ENCODE peak calls at places on chromosome 5, in ten cellular contexts. G, B, U, C, Z, W, L, Q, O and N are unnamed samples.

GRCh38 chr5:91194861-91195460 is 188.2 kb downstream of the ARRDC3 start:
- DNase-seq in G (no peak), B (no peak), U (no peak), C (no peak), Z (no peak), W (no peak), L (peak), Q (no peak), O (no peak), N (no peak)

GRCh38 chr5:122077451-122078115 is 476 bp downstream of the LOX start:
- DNase-seq in G (no peak), B (peak), U (no peak), C (no peak), Z (peak), W (no peak), L (peak), Q (peak), O (peak), N (peak)

GRCh38 chr5:84393969-84394368 is 9.3 kb upstream of the EDIL3 start:
- DNase-seq in G (no peak), B (no peak), U (no peak), C (no peak), Z (no peak), W (peak), L (no peak), Q (no peak), O (no peak), N (no peak)

GRCh38 chr5:36398137-36398536 is 96.4 kb upstream of the RANBP3L start:
- DNase-seq in G (no peak), B (peak), U (no peak), C (no peak), Z (peak), W (peak), L (no peak), Q (peak), O (no peak), N (no peak)

GRCh38 chr5:180075703-180076102 is 4.1 kb upstream of the RNF130 start:
- DNase-seq in G (no peak), B (no peak), U (no peak), C (no peak), Z (no peak), W (no peak), L (no peak), Q (no peak), O (no peak), N (no peak)

GRCh38 chr5:172178301-172179031 is 9.6 kb downstream of the STK10 start:
- DNase-seq in G (peak), B (no peak), U (no peak), C (no peak), Z (no peak), W (no peak), L (no peak), Q (no peak), O (peak), N (no peak)

GRCh38 chr5:74963407-74963806 is 89.0 kb downstream of the GCNT4 start:
- DNase-seq in G (no peak), B (no peak), U (no peak), C (no peak), Z (no peak), W (no peak), L (no peak), Q (no peak), O (no peak), N (no peak)

GRCh38 chr5:95731571-95732554 is 727 bp downstream of the RHOBTB3 start:
- DNase-seq in G (no peak), B (peak), U (no peak), C (no peak), Z (peak), W (no peak), L (peak), Q (peak), O (peak), N (no peak)

GRCh38 chr5:132771559-132771998 is 5.5 kb downstream of the SEPTIN8 start:
- DNase-seq in G (no peak), B (peak), U (no peak), C (no peak), Z (peak), W (no peak), L (no peak), Q (no peak), O (no peak), N (no peak)

GRCh38 chr5:87069974-87070608 is 197.6 kb upstream of the RASA1 start:
- DNase-seq in G (peak), B (peak), U (no peak), C (no peak), Z (no peak), W (peak), L (peak), Q (no peak), O (no peak), N (no peak)

GRCh38 chr5:167723254-167723871 is 568.1 kb upstream of the WWC1 start:
- DNase-seq in G (peak), B (peak), U (peak), C (peak), Z (peak), W (peak), L (peak), Q (peak), O (peak), N (peak)

GRCh38 chr5:56734066-56734766 is 81.1 kb upstream of the MAP3K1 start:
- DNase-seq in G (no peak), B (no peak), U (no peak), C (no peak), Z (no peak), W (no peak), L (no peak), Q (no peak), O (no peak), N (no peak)

DNA sequence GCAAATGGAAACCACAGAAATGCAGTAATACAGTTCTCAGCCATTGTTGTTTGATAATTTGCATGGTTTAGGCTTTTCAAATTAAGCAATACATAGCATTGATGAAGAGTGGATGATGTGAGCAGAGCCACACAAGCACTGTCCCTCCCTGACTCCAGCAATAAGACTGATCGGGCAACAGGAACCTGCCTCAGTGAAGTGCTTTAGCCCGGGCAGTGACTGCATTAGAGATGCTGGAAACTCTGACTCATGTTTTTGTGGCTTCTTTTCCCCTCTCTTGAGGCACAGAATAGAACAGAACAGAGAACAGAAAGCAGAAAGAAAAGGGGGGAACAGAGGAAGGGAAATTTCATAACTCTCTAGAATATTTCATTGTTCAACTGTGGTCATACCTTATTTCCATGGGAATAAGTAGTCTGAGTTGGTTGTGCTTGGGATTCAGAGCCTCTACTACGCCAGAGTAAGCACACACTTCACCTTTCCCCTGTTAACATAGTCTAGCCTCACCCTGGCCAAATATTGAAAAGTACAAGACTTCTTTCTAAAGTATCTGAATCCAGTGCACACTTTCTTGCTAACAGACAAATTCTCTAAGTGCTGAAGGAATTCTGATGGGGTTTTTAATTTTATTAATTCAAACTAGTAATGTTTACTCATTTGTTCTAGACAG is 164.8 kb upstream of the VCAN start:
- DNase-seq in G (no peak), B (no peak), U (no peak), C (no peak), Z (no peak), W (peak), L (peak), Q (no peak), O (peak), N (peak)
- TF ChIP-seq POLR2AphosphoS5 in G (no peak), B (no peak), U (no peak), C (no peak), Z (no peak), W (no peak), L (no peak), Q (peak), O (no peak), N (peak)

GRCh38 chr5:81292130-81292529 is 9.3 kb upstream of the ZCCHC9 start:
- DNase-seq in G (no peak), B (no peak), U (no peak), C (no peak), Z (no peak), W (no peak), L (no peak), Q (no peak), O (no peak), N (no peak)
- TF ChIP-seq POLR2AphosphoS5 in G (no peak), B (no peak), U (no peak), C (no peak), Z (no peak), W (no peak), L (no peak), Q (no peak), O (no peak), N (no peak)

DNA sequence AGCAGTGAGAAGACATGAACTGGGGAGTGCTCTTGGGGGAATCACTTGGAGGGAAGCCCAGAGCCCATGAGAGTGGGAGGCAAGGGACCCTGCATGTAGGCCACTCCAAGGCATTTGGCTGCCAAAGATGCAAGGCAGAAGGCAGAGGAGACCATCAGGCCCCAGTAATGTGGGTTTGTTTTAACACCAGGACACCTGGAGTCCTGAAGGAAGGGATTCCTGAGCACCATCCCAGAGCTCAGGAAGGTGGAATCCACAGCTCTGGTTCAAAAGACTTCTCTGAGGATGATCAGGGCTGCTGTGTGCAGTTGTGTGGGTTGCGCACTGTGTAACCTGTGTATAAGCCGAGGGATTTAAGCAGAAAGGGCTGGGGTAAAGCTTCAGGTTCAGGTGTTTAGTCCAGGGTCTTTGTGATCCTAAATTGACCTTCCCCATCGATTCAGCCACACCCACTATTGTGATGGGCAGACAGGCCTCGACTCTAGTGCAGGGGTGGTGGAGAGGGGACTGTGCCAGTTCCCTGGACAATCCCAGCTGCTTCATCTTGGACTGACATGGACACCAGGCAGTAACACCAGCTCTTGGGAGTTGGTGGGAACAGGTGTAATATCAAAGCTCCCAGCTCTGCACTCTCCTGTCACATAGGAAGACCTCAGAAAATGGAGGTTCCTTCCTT is 11.0 kb downstream of the B4GALT7 start:
- DNase-seq in G (no peak), B (no peak), U (no peak), C (no peak), Z (no peak), W (no peak), L (no peak), Q (no peak), O (no peak), N (no peak)
- TF ChIP-seq POLR2AphosphoS5 in G (no peak), B (no peak), U (peak), C (peak), Z (no peak), W (peak), L (no peak), Q (no peak), O (no peak), N (no peak)

GRCh38 chr5:73748510-73749410 is 122.8 kb downstream of the ARHGEF28 start:
- DNase-seq in G (no peak), B (no peak), U (no peak), C (no peak), Z (no peak), W (no peak), L (no peak), Q (peak), O (no peak), N (no peak)
- TF ChIP-seq POLR2AphosphoS5 in G (no peak), B (no peak), U (no peak), C (no peak), Z (no peak), W (no peak), L (no peak), Q (no peak), O (no peak), N (no peak)

DNA sequence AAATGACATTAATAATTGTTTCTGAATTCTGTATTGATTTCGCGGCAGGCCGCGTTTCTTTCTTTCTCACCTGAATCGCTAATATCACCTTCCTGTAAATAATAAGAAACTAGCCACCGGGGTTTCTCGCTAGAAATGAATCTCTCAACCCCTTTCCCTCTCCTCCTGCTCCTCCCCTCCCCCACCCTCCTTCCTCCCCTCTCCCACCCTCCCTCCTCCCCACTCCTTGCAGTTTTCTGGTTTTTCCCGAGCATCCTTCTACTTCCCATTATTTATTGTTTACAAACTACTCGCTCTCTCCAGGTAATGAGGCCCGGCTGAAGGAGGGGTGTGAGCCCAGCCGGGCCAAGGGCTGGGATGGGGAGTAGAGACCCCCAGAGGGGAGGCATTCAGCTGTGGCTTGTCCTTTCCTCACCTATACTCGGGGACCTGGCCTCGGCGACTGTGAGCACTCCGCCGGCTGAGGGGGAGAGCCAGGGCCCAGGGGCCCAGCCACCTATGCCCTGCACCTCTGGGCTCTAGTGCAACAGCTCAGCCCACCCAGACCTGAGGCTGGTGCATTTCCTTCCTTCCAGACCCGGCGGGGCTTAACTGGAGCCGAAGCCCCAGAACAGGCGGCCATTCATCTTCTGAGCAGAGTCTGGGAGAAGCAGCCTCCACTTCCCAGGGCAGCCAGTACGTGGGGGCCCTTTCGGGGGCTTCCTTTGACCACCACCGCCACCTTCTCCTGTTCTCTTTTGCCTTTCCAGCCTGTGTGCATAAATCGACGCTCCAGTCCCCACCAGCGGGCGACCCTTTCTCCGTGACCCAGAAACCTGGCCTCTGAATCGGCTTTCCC is 2.1 kb upstream of the IRX4 start:
- DNase-seq in G (no peak), B (peak), U (no peak), C (no peak), Z (no peak), W (no peak), L (no peak), Q (no peak), O (no peak), N (no peak)
- TF ChIP-seq POLR2AphosphoS5 in G (no peak), B (no peak), U (no peak), C (no peak), Z (no peak), W (no peak), L (no peak), Q (no peak), O (no peak), N (no peak)